ENCODE peak calls at places on chromosomes 3 and 15, in seven cellular contexts. J, E, T, A, P, O and U are unnamed samples.

GRCh38 chr3:119743921-119744320 is 38.0 kb upstream of the NR1I2 start:
- DNase-seq in J (no peak), E (no peak), P (no peak), A (no peak), T (no peak), O (no peak), U (no peak)

GRCh38 chr3:100260081-100260684 is 609 bp upstream of the TBC1D23 start:
- DNase-seq in T (no peak), A (peak; percentile 81), O (no peak), P (no peak), E (peak; percentile 46), J (peak; percentile 46), U (peak; percentile 73)

GRCh38 chr15:80455051-80455648 is 51.0 kb downstream of the ARNT2 start:
- DNase-seq in T (no peak), O (peak; percentile 62), P (no peak), A (no peak), E (peak; percentile 35), J (no peak), U (peak; percentile 67)

GRCh38 chr15:45863881-45864580 is 229.2 kb downstream of the SQOR start:
- DNase-seq in T (no peak), E (peak; percentile 72), P (no peak), J (peak; percentile 51), O (peak; percentile 79), A (no peak), U (no peak)

GRCh38 chr15:31930967-31931366 is 99.3 kb upstream of the CHRNA7 start:
- DNase-seq in P (no peak), E (no peak), J (no peak), T (no peak), O (no peak), A (no peak), U (no peak)

GRCh38 chr3:15797600-15798303 is at the start of gene ANKRD28:
- DNase-seq in A (peak; percentile 55), P (peak; percentile 80), T (peak; percentile 86), J (peak; percentile 57), O (peak; percentile 98), E (peak; percentile 92), U (peak; percentile 96)

GRCh38 chr3:146493761-146494160 is 24.4 kb upstream of the PLSCR2 start:
- DNase-seq in E (no peak), P (no peak), J (no peak), T (no peak), O (no peak), A (no peak), U (no peak)

GRCh38 chr15:99090011-99090699 is 14.7 kb upstream of the SYNM start:
- DNase-seq in E (no peak), T (no peak), A (no peak), J (no peak), P (peak; percentile 80), O (no peak), U (no peak)

GRCh38 chr15:34791701-34792100 is 3.6 kb downstream of the ACTC1 start:
- DNase-seq in T (no peak), O (no peak), A (no peak), E (no peak), J (no peak), P (no peak), U (peak; percentile 50)
- TF ChIP-seq EZH2 in T (no peak), O (no peak), A (no peak), E (no peak), J (no peak), P (no peak), U (no peak)

GRCh38 chr3:140341817-140342403 is 336.0 kb upstream of the TRIM42 start:
- DNase-seq in T (no peak), O (no peak), E (no peak), J (no peak), P (no peak), A (peak; percentile 66), U (no peak)
- H3K27ac ChIP-seq in T (no peak overlapping the region), O (no peak overlapping the region), E (no peak overlapping the region), J (no peak overlapping the region), P (no peak overlapping the region), A (peak overlapping the region; percentile 89), U (no peak overlapping the region)

DNA sequence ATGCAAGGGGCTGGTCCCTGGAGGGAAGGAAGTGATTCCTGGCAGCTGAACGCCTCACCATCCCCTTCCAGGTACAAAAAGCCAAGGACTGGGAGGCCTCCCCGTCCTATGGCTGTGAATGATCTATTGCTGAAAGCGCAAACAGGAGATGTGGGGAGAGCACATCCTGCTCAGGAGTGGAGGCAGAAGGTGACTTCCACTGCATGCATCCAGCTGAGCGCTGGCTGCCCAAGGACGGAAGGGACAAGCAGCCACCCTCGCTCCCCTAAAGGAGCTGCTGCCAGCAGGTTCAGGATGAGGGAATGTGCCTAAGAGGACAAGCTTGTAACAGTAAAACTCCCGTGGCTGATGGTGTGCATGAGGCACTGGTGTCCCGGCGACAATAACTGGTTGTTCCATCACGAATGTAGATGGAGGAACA is 41.4 kb downstream of the ABTB1 start:
- DNase-seq in J (no peak), A (no peak), T (no peak), P (no peak), E (no peak), O (peak; percentile 42), U (no peak)
- H3K9me2 ChIP-seq in J (no peaks in the 10 kb centered on the region), A (no peaks in the 10 kb centered on the region), T (no peaks in the 10 kb centered on the region), P (no peaks in the 10 kb centered on the region), E (no peaks in the 10 kb centered on the region), O (no peaks in the 10 kb centered on the region), U (no peaks in the 10 kb centered on the region)

DNA sequence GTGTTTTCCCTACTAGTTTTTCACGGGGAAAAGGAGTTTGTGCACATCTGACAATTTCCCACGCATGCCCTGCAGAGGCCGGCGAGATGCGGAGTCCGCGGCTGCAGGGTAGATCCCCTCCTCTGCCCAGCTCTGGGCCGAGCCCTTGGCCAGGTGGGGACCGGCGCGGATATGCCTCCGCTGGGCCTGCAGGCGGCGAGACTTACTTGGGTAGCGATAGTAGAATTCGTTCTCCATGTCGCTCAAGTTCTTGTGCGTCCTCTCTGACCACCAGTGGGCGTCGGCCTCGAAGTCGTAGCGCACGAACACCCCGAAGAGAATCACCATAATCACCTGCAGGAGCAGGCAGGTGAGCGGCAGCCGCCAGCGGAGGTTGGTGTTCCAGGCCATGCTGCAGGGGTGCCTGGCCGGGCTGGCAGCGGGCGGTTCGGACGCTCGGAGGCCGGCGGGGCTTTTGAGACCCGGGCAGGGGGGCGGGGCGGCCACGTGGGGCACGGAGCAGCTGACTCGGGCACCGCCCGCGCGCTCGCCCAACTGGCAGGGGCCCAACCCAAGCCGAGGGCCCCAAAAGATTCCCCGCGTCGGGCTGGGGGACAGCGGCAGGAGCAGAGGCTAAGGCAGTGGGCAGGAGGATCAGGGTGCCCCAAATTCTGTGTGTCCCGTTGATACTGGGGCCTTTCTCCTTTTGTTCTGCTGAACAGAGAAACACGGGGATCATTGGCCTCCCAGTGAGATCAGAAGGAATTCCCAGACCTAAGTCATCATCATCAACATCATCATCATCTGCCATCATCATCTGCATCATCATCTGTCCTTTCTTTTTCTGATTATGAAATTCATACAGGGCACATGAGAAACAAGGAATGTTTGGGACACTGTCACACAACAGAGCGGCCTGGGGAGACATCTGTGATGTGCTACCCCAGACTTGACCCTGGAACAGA is at the start of gene RHCG:
- DNase-seq in T (no peak), P (peak; percentile 34), A (peak; percentile 96), J (peak; percentile 79), E (no peak), O (no peak), U (peak; percentile 59)
- TF ChIP-seq EZH2 in T (no peak), P (no peak), A (no peak), J (no peak), E (no peak), O (no peak), U (peak; percentile 68)

DNA sequence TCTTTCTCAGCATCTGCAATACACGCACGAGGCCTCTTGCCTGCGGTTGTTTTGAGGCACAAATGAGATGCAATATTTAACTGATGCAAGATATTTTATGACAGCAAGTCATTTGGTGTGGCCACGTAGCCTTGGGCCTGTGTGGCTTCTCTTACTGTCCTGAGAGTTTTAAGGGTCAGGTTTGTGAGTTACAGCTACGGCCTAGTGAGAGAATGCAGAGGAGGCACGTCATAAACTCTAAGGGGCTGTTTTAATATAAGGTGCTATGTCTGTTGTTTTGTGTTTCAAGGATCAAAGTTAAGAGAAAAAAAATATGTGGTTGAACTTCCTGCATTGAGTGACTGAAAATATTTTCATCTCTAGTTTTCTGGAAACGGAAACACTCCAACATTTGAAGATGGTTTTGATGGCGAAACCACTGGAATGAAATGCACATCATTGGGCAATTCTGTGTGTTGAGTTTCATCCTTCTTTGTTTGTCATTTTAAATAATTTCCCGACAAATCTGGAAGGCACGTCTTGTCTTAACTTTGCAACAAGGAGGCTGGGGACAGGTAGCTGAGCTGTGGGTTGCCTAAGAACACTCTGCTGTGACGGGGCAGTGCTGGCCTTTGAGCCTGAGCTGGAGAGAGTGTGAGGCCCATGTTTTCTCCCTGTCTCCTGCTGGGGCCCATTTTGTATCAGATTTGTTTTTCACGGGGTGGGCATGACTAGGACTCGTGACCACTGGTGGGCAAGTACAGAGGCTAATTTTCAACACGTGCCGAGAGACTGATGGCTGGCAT is 5.1 kb downstream of the APBA2 start:
- DNase-seq in A (no peak), O (no peak), P (no peak), T (no peak), J (no peak), E (no peak), U (no peak)
- H3K27ac ChIP-seq in A (no peak overlapping the region), O (no peak overlapping the region), P (no peak overlapping the region), T (no peak overlapping the region), J (no peak overlapping the region), E (no peak overlapping the region), U (no peak overlapping the region)

GRCh38 chr15:68352401-68353062 is 75.0 kb downstream of the FEM1B start:
- DNase-seq in P (no peak), A (no peak), J (peak; percentile 54), T (peak; percentile 35), E (peak; percentile 68), O (peak; percentile 97), U (peak; percentile 100)
- H3K9me2 ChIP-seq in P (no peaks in the 10 kb centered on the region), A (no peaks in the 10 kb centered on the region), J (no peaks in the 10 kb centered on the region), T (no peaks in the 10 kb centered on the region), E (no peaks in the 10 kb centered on the region), O (no peaks in the 10 kb centered on the region), U (no peaks in the 10 kb centered on the region)

DNA sequence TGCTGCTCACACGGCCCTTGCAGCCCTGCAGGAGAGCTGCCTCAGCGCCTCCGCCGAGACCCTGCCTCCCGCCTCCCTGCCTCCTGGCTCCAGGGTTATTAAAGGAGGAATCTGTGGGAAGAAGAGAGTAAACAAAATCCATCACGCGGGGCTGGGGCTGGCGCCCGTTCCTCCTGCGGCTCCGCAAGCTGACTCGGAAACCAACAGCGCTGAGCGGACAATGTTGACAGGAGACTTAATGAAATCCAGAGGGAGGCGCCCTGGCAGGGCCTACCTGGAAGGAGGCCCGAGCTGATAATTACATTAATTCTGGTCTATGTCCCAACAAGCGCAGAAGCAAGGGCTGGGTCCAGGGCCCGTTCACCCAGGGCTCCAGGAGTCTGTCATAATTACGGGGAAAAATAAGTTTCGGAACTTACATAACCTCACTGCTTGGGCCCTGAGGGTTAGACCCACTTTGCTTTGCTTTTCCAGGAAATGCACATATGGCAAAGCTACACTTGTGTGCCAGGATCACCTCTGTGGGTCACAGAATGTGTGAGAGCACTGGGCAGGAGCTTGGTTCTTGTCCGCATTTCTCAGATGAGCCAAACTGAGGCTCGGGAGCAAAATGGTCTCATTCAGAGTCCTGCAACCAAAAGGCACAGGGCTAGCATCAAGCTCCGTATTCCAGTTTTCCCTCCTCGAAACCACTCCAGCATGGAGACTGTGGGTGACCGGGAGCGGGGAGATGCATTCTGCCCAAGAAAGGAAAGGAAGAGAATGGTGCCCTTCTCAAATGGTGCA is 43.8 kb upstream of the SLC6A6 start:
- DNase-seq in P (no peak), T (no peak), E (no peak), J (peak; percentile 88), A (peak; percentile 54), O (no peak), U (peak; percentile 58)
- TF ChIP-seq EZH2 in P (no peak), T (no peak), E (no peak), J (no peak), A (no peak), O (no peak), U (no peak)

GRCh38 chr3:190122198-190122771 is 1.6 kb upstream of the P3H2 start:
- DNase-seq in T (no peak), E (no peak), O (no peak), P (no peak), J (no peak), A (peak; percentile 19), U (peak; percentile 70)
- H3K27ac ChIP-seq in T (no peak overlapping the region), E (no peak overlapping the region), O (no peak overlapping the region), P (no peak overlapping the region), J (no peak overlapping the region), A (no peak overlapping the region), U (no peak overlapping the region)